ENCODE peak calls at places on chromosomes 13 and 19, in five cellular contexts. One of them, this sample, is unnamed.

GRCh38 chr19:3249408-3249807 is 24.9 kb downstream of the CELF5 start:
- DNase-seq in stomach: no peak
- DNase-seq in HepG2: peak
- DNase-seq in GM12892: no peak
- DNase-seq in prostate gland: no peak
- DNase-seq in this sample: no peak

GRCh38 chr19:7444042-7444441 is 44.8 kb downstream of the PEX11G start:
- DNase-seq in stomach: no peak
- DNase-seq in HepG2: no peak
- DNase-seq in GM12892: no peak
- DNase-seq in prostate gland: no peak
- DNase-seq in this sample: no peak

GRCh38 chr13:72062566-72062965 is 195.6 kb upstream of the DACH1 start:
- DNase-seq in stomach: no peak
- DNase-seq in HepG2: no peak
- DNase-seq in GM12892: no peak
- DNase-seq in prostate gland: no peak
- DNase-seq in this sample: no peak

GRCh38 chr13:20425819-20426219 is 99.8 kb downstream of the CRYL1 start:
- DNase-seq in stomach: no peak
- DNase-seq in HepG2: no peak
- DNase-seq in GM12892: no peak
- DNase-seq in prostate gland: no peak
- DNase-seq in this sample: no peak

GRCh38 chr13:51479199-51479523 is 26.3 kb upstream of the INTS6 start:
- DNase-seq in stomach: no peak
- DNase-seq in HepG2: peak
- DNase-seq in GM12892: no peak
- DNase-seq in prostate gland: no peak
- DNase-seq in this sample: no peak

GRCh38 chr19:6632002-6632621 is 37.8 kb downstream of the TNFSF14 start:
- DNase-seq in stomach: peak
- DNase-seq in HepG2: peak
- DNase-seq in GM12892: no peak
- DNase-seq in prostate gland: peak
- DNase-seq in this sample: peak

GRCh38 chr19:11359421-11359820 is 4.2 kb downstream of the PLPPR2 start:
- DNase-seq in stomach: no peak
- DNase-seq in HepG2: no peak
- DNase-seq in GM12892: no peak
- DNase-seq in prostate gland: no peak
- DNase-seq in this sample: no peak

GRCh38 chr19:33683881-33684549 is 62.3 kb downstream of the CHST8 start:
- DNase-seq in stomach: no peak
- DNase-seq in HepG2: peak
- DNase-seq in GM12892: no peak
- DNase-seq in prostate gland: peak
- DNase-seq in this sample: no peak

GRCh38 chr13:27978301-27978968 is 9.3 kb upstream of the CDX2 start:
- DNase-seq in stomach: no peak
- DNase-seq in HepG2: no peak
- DNase-seq in GM12892: no peak
- DNase-seq in prostate gland: no peak
- DNase-seq in this sample: no peak

GRCh38 chr13:74870865-74871264 is 611.1 kb downstream of the TBC1D4 start:
- DNase-seq in stomach: no peak
- DNase-seq in HepG2: no peak
- DNase-seq in GM12892: no peak
- DNase-seq in prostate gland: no peak
- DNase-seq in this sample: no peak

GRCh38 chr13:88552966-88553365 is 881.8 kb downstream of the SLITRK5 start:
- DNase-seq in stomach: no peak
- DNase-seq in HepG2: no peak
- DNase-seq in GM12892: no peak
- DNase-seq in prostate gland: no peak
- DNase-seq in this sample: no peak

GRCh38 chr13:40440990-40441820 is 225.2 kb downstream of the FOXO1 start:
- DNase-seq in stomach: peak
- DNase-seq in HepG2: no peak
- DNase-seq in GM12892: no peak
- DNase-seq in prostate gland: peak
- DNase-seq in this sample: peak

GRCh38 chr19:38383743-38384142 is 4.1 kb downstream of the GGN start:
- DNase-seq in stomach: no peak
- DNase-seq in HepG2: no peak
- DNase-seq in GM12892: no peak
- DNase-seq in prostate gland: no peak
- DNase-seq in this sample: no peak

GRCh38 chr13:110559429-110559943 is 2.0 kb downstream of the RAB20 start:
- DNase-seq in stomach: peak
- DNase-seq in HepG2: no peak
- DNase-seq in GM12892: no peak
- DNase-seq in prostate gland: no peak
- DNase-seq in this sample: peak

GRCh38 chr13:71619096-71619495 is 247.9 kb downstream of the DACH1 start:
- DNase-seq in stomach: no peak
- DNase-seq in HepG2: no peak
- DNase-seq in GM12892: no peak
- DNase-seq in prostate gland: no peak
- DNase-seq in this sample: no peak

GRCh38 chr13:113741101-113741731 is 17.8 kb upstream of the TMEM255B start:
- DNase-seq in stomach: no peak
- DNase-seq in HepG2: no peak
- DNase-seq in GM12892: no peak
- DNase-seq in prostate gland: no peak
- DNase-seq in this sample: no peak

GRCh38 chr13:46388846-46389245 is 1.8 kb upstream of the RUBCNL start:
- DNase-seq in stomach: no peak
- DNase-seq in HepG2: no peak
- DNase-seq in GM12892: no peak
- DNase-seq in prostate gland: no peak
- DNase-seq in this sample: no peak

GRCh38 chr13:37534181-37534580 is 64.4 kb downstream of the POSTN start:
- DNase-seq in stomach: no peak
- DNase-seq in HepG2: no peak
- DNase-seq in GM12892: no peak
- DNase-seq in prostate gland: no peak
- DNase-seq in this sample: no peak

GRCh38 chr13:28623782-28624706 is 34.9 kb upstream of the POMP start:
- DNase-seq in stomach: no peak
- DNase-seq in HepG2: no peak
- DNase-seq in GM12892: no peak
- DNase-seq in prostate gland: no peak
- DNase-seq in this sample: no peak

GRCh38 chr13:46303743-46304385 is 83.2 kb downstream of the RUBCNL start:
- DNase-seq in stomach: no peak
- DNase-seq in HepG2: no peak
- DNase-seq in GM12892: no peak
- DNase-seq in prostate gland: no peak
- DNase-seq in this sample: no peak

GRCh38 chr19:38975214-38975860 is at the start of gene FBXO17:
- DNase-seq in stomach: peak
- DNase-seq in HepG2: peak
- DNase-seq in GM12892: no peak
- DNase-seq in prostate gland: peak
- DNase-seq in this sample: peak

GRCh38 chr13:25538276-25538675 is 166.5 kb downstream of the ATP8A2 start:
- DNase-seq in stomach: no peak
- DNase-seq in HepG2: no peak
- DNase-seq in GM12892: no peak
- DNase-seq in prostate gland: no peak
- DNase-seq in this sample: no peak

GRCh38 chr19:48635263-48635965 is 1.8 kb downstream of the DBP start:
- DNase-seq in stomach: peak
- DNase-seq in HepG2: no peak
- DNase-seq in GM12892: peak
- DNase-seq in prostate gland: peak
- DNase-seq in this sample: no peak

GRCh38 chr13:94112227-94112626 is 367.3 kb downstream of the DCT start:
- DNase-seq in stomach: no peak
- DNase-seq in HepG2: peak
- DNase-seq in GM12892: no peak
- DNase-seq in prostate gland: no peak
- DNase-seq in this sample: no peak

GRCh38 chr13:33277351-33277750 is 8.2 kb downstream of the STARD13 start:
- DNase-seq in stomach: no peak
- DNase-seq in HepG2: no peak
- DNase-seq in GM12892: no peak
- DNase-seq in prostate gland: no peak
- DNase-seq in this sample: no peak

GRCh38 chr19:38665950-38666661 is 18.7 kb downstream of the ACTN4 start:
- DNase-seq in stomach: no peak
- DNase-seq in HepG2: peak
- DNase-seq in GM12892: no peak
- DNase-seq in prostate gland: peak
- DNase-seq in this sample: peak

GRCh38 chr19:46859637-46860124 is 1.1 kb upstream of the ARHGAP35 start:
- DNase-seq in stomach: peak
- DNase-seq in HepG2: peak
- DNase-seq in GM12892: no peak
- DNase-seq in prostate gland: no peak
- DNase-seq in this sample: no peak

GRCh38 chr19:17058236-17058635 is 17.0 kb downstream of the HAUS8 start:
- DNase-seq in stomach: no peak
- DNase-seq in HepG2: no peak
- DNase-seq in GM12892: no peak
- DNase-seq in prostate gland: no peak
- DNase-seq in this sample: no peak

GRCh38 chr19:39568604-39569003 is 28.6 kb upstream of the EID2 start:
- DNase-seq in stomach: no peak
- DNase-seq in HepG2: peak
- DNase-seq in GM12892: no peak
- DNase-seq in prostate gland: no peak
- DNase-seq in this sample: no peak

GRCh38 chr19:11191273-11191755 is 6.0 kb downstream of the KANK2 start:
- DNase-seq in stomach: peak
- DNase-seq in HepG2: no peak
- DNase-seq in GM12892: no peak
- DNase-seq in prostate gland: no peak
- DNase-seq in this sample: no peak

GRCh38 chr19:42281175-42282035 is 12.4 kb downstream of the CIC start:
- DNase-seq in stomach: no peak
- DNase-seq in HepG2: peak
- DNase-seq in GM12892: no peak
- DNase-seq in prostate gland: peak
- DNase-seq in this sample: no peak

GRCh38 chr13:97712770-97713169 is 240.7 kb upstream of the IPO5 start:
- DNase-seq in stomach: no peak
- DNase-seq in HepG2: no peak
- DNase-seq in GM12892: no peak
- DNase-seq in prostate gland: no peak
- DNase-seq in this sample: no peak

GRCh38 chr13:97715763-97716162 is 237.7 kb upstream of the IPO5 start:
- DNase-seq in stomach: no peak
- DNase-seq in HepG2: no peak
- DNase-seq in GM12892: no peak
- DNase-seq in prostate gland: no peak
- DNase-seq in this sample: no peak

GRCh38 chr13:97716746-97717145 is 236.7 kb upstream of the IPO5 start:
- DNase-seq in stomach: no peak
- DNase-seq in HepG2: no peak
- DNase-seq in GM12892: no peak
- DNase-seq in prostate gland: no peak
- DNase-seq in this sample: no peak

GRCh38 chr13:97710797-97711196 is 242.7 kb upstream of the IPO5 start:
- DNase-seq in stomach: no peak
- DNase-seq in HepG2: no peak
- DNase-seq in GM12892: no peak
- DNase-seq in prostate gland: no peak
- DNase-seq in this sample: no peak
- TF ChIP-seq POLR2A in stomach: no peak
- TF ChIP-seq POLR2A in HepG2: no peak
- TF ChIP-seq POLR2A in GM12892: no peak
- TF ChIP-seq POLR2A in prostate gland: no peak
- TF ChIP-seq POLR2A in this sample: no peak

GRCh38 chr13:111636804-111637203 is 316.4 kb downstream of the TEX29 start:
- DNase-seq in stomach: no peak
- DNase-seq in HepG2: no peak
- DNase-seq in GM12892: no peak
- DNase-seq in prostate gland: no peak
- DNase-seq in this sample: no peak

GRCh38 chr13:111639994-111640393 is 319.6 kb downstream of the TEX29 start:
- DNase-seq in stomach: no peak
- DNase-seq in HepG2: no peak
- DNase-seq in GM12892: no peak
- DNase-seq in prostate gland: no peak
- DNase-seq in this sample: no peak

GRCh38 chr13:111637365-111637764 is 316.9 kb downstream of the TEX29 start:
- DNase-seq in stomach: no peak
- DNase-seq in HepG2: no peak
- DNase-seq in GM12892: no peak
- DNase-seq in prostate gland: no peak
- DNase-seq in this sample: no peak

GRCh38 chr13:111639196-111639705 is 318.8 kb downstream of the TEX29 start:
- DNase-seq in stomach: no peak
- DNase-seq in HepG2: no peak
- DNase-seq in GM12892: no peak
- DNase-seq in prostate gland: no peak
- DNase-seq in this sample: no peak

GRCh38 chr13:111638233-111638632 is 317.8 kb downstream of the TEX29 start:
- DNase-seq in stomach: no peak
- DNase-seq in HepG2: no peak
- DNase-seq in GM12892: no peak
- DNase-seq in prostate gland: no peak
- DNase-seq in this sample: no peak
- TF ChIP-seq POLR2AphosphoS5 in stomach: no peak
- TF ChIP-seq POLR2AphosphoS5 in HepG2: no peak
- TF ChIP-seq POLR2AphosphoS5 in GM12892: no peak
- TF ChIP-seq POLR2AphosphoS5 in prostate gland: no peak
- TF ChIP-seq POLR2AphosphoS5 in this sample: no peak

GRCh38 chr19:50492303-50493052 is 15.8 kb upstream of the GARIN5A start:
- DNase-seq in stomach: no peak
- DNase-seq in HepG2: no peak
- DNase-seq in GM12892: no peak
- DNase-seq in prostate gland: no peak
- DNase-seq in this sample: no peak
- TF ChIP-seq POLR2A in stomach: no peak
- TF ChIP-seq POLR2A in HepG2: no peak
- TF ChIP-seq POLR2A in GM12892: no peak
- TF ChIP-seq POLR2A in prostate gland: no peak
- TF ChIP-seq POLR2A in this sample: no peak

GRCh38 chr13:35554972-35555623 is 78.6 kb upstream of the MAB21L1 start:
- DNase-seq in stomach: no peak
- DNase-seq in HepG2: no peak
- DNase-seq in GM12892: no peak
- DNase-seq in prostate gland: no peak
- DNase-seq in this sample: no peak
- TF ChIP-seq POLR2AphosphoS5 in stomach: no peak
- TF ChIP-seq POLR2AphosphoS5 in HepG2: no peak
- TF ChIP-seq POLR2AphosphoS5 in GM12892: no peak
- TF ChIP-seq POLR2AphosphoS5 in prostate gland: no peak
- TF ChIP-seq POLR2AphosphoS5 in this sample: no peak

This sample was measured in breast epithelium.